ENCODE peak calls at places on chromosomes 12 and 14, in five cellular contexts. P, S, L, M and Z are unnamed samples.
A peak's percentile ranks its signal among the peaks of the same experiment; 100 is the strongest.

GRCh38 chr12:14393736-14394135 is 28.3 kb downstream of the ATF7IP start:
- DNase-seq in P (no peak), S (no peak), L (no peak), M (peak; percentile 39), Z (no peak)

GRCh38 chr12:106228320-106228710 is 19.5 kb downstream of the CKAP4 start:
- DNase-seq in P (no peak), S (no peak), L (no peak), M (no peak), Z (no peak)

GRCh38 chr12:47636908-47637780 is 68.7 kb downstream of the RPAP3 start:
- DNase-seq in P (peak; percentile 96), S (peak; percentile 86), L (peak; percentile 5), M (no peak), Z (no peak)

GRCh38 chr14:77955816-77956796 is 156.2 kb downstream of the ADCK1 start:
- DNase-seq in P (no peak), S (no peak), L (no peak), M (no peak), Z (no peak)

GRCh38 chr12:953776-954175 is 4.3 kb upstream of the RAD52 start:
- DNase-seq in P (no peak), S (no peak), L (peak; percentile 18), M (peak; percentile 68), Z (no peak)

GRCh38 chr14:68970096-68970612 is 8.9 kb downstream of the ACTN1 start:
- DNase-seq in P (no peak), S (no peak), L (no peak), M (no peak), Z (no peak)

GRCh38 chr14:106564058-106564643 is 1037.8 kb downstream of the TMEM121 start:
- DNase-seq in P (no peak), S (peak; percentile 49), L (no peak), M (no peak), Z (no peak)

GRCh38 chr12:7241404-7242005 is 52.0 kb downstream of the PEX5 start:
- DNase-seq in P (no peak), S (no peak), L (peak; percentile 81), M (peak; percentile 57), Z (no peak)

GRCh38 chr12:107528731-107529365 is 156.8 kb upstream of the PWP1 start:
- DNase-seq in P (no peak), S (no peak), L (no peak), M (no peak), Z (no peak)

GRCh38 chr12:126233625-126234024 is 1168.4 kb downstream of the AACS start:
- DNase-seq in P (peak; percentile 41), S (no peak), L (no peak), M (no peak), Z (no peak)
- H2AFZ ChIP-seq in P (no peak overlapping the region), S (no peak overlapping the region), L (no peak overlapping the region), M (no peak overlapping the region), Z (no peak overlapping the region)

GRCh38 chr12:11648514-11649412 is 711 bp upstream of the ETV6 start:
- DNase-seq in P (peak; percentile 87), S (peak; percentile 79), L (peak; percentile 88), M (peak; percentile 82), Z (peak; percentile 84)
- H2BK15ac ChIP-seq in P (no peak overlapping the region), S (no peak overlapping the region), L (peak overlapping the region; percentile 97), M (peak overlapping the region; percentile 90), Z (peak overlapping the region; percentile 39)

DNA sequence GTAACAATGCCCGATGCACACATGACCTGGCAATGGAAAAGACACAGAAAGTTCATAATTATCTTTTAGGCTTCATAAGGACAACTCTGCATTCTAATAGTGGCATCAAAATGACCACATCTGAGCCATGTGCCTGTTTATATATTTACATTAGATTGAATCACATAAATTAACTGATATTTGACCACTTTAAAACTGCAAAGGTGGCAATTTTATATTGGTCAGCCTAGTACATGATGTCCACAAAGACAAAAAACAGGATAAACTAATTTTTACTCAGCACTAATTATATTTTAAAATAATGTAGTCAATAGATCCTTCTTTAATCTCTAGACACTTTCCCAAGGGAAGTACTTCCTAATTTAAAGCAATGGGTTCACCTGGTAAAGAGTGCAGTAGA is 12.0 kb upstream of the OVCH1 start:
- DNase-seq in P (no peak), S (no peak), L (no peak), M (no peak), Z (no peak)
- H2AFZ ChIP-seq in P (no peak overlapping the region), S (no peak overlapping the region), L (no peak overlapping the region), M (no peak overlapping the region), Z (no peak overlapping the region)

GRCh38 chr14:29802211-29802610 is 125.4 kb downstream of the PRKD1 start:
- DNase-seq in P (no peak), S (no peak), L (no peak), M (no peak), Z (no peak)

GRCh38 chr14:29803045-29803444 is 124.6 kb downstream of the PRKD1 start:
- DNase-seq in P (no peak), S (no peak), L (no peak), M (no peak), Z (no peak)

GRCh38 chr14:29804481-29804880 is 123.2 kb downstream of the PRKD1 start:
- DNase-seq in P (no peak), S (no peak), L (no peak), M (no peak), Z (no peak)

GRCh38 chr14:29806124-29806517 is 121.5 kb downstream of the PRKD1 start:
- DNase-seq in P (no peak), S (no peak), L (no peak), M (no peak), Z (no peak)

GRCh38 chr14:29805415-29806123 is 122.1 kb downstream of the PRKD1 start:
- DNase-seq in P (no peak), S (no peak), L (peak; percentile 88), M (peak; percentile 98), Z (no peak)
- H2BK15ac ChIP-seq in P (no peak overlapping the region), S (no peak overlapping the region), L (no peak overlapping the region), M (no peak overlapping the region), Z (no peak overlapping the region)